ENCODE peak calls at places on chromosomes 6 and 20, in four cellular contexts. P, O, W and A are unnamed samples.

GRCh38 chr6:146547889-146548288 is 4.3 kb downstream of the RAB32 start:
- DNase-seq in P (no peak), O (no peak), W (no peak), A (no peak)

GRCh38 chr20:32168184-32168910 is 39.2 kb downstream of the PLAGL2 start:
- DNase-seq in P (peak; percentile 80), O (no peak), W (no peak), A (peak; percentile 14)

GRCh38 chr6:27237089-27237723 is 10.3 kb upstream of the PRSS16 start:
- DNase-seq in P (peak; percentile 87), O (no peak), W (peak; percentile 87), A (peak; percentile 46)

GRCh38 chr6:93079061-93079460 is 340.3 kb downstream of the EPHA7 start:
- DNase-seq in P (no peak), O (no peak), W (no peak), A (peak; percentile 72)

GRCh38 chr20:1809611-1810510 is 85.3 kb upstream of the SIRPA start:
- DNase-seq in P (peak; percentile 37), O (no peak), W (no peak), A (no peak)

GRCh38 chr20:6769953-6770831 is 2.7 kb downstream of the BMP2 start:
- DNase-seq in P (peak; percentile 87), O (no peak), W (peak; percentile 73), A (no peak)

GRCh38 chr6:3117912-3118352 is 579 bp upstream of the BPHL start:
- DNase-seq in P (no peak), O (no peak), W (no peak), A (no peak)

GRCh38 chr6:73085362-73085975 is 139.8 kb downstream of the KHDC1L start:
- DNase-seq in P (peak; percentile 51), O (no peak), W (peak; percentile 50), A (no peak)

GRCh38 chr20:20455945-20456344 is 88.0 kb downstream of the INSM1 start:
- DNase-seq in P (no peak), O (no peak), W (no peak), A (no peak)

GRCh38 chr6:33976425-33977360 is 169.2 kb downstream of the GRM4 start:
- DNase-seq in P (peak; percentile 43), O (no peak), W (no peak), A (peak; percentile 1)

GRCh38 chr6:132919028-132919427 is 104.7 kb downstream of the RPS12 start:
- DNase-seq in P (no peak), O (no peak), W (no peak), A (no peak)

GRCh38 chr20:59146801-59147118 is 16.9 kb upstream of the ZNF831 start:
- DNase-seq in P (no peak), O (no peak), W (no peak), A (no peak)

GRCh38 chr6:167244991-167245390 is 46.1 kb upstream of the UNC93A start:
- DNase-seq in P (peak; percentile 63), O (no peak), W (no peak), A (peak; percentile 10)

GRCh38 chr20:44805991-44806729 is 4.2 kb downstream of the RIMS4 start:
- DNase-seq in P (peak; percentile 87), O (no peak), W (peak; percentile 82), A (peak; percentile 29)

GRCh38 chr20:51481311-51481997 is 61.1 kb downstream of the NFATC2 start:
- DNase-seq in P (no peak), O (peak; percentile 49), W (no peak), A (no peak)

GRCh38 chr20:4666001-4666470 is 55.7 kb upstream of the PRND start:
- DNase-seq in P (no peak), O (peak; percentile 35), W (no peak), A (no peak)

GRCh38 chr6:37516076-37516919 is 16.6 kb upstream of the CCDC167 start:
- DNase-seq in P (peak; percentile 76), O (peak; percentile 88), W (no peak), A (peak; percentile 74)

GRCh38 chr6:7108196-7108963 is 619 bp downstream of the RREB1 start:
- DNase-seq in P (peak; percentile 85), O (peak; percentile 32), W (peak; percentile 68), A (peak; percentile 25)

GRCh38 chr6:31473780-31474725 is 23.9 kb upstream of the MICB start:
- DNase-seq in P (peak; percentile 24), O (no peak), W (peak; percentile 32), A (no peak)

GRCh38 chr6:148493374-148493773 is 150.7 kb downstream of the SASH1 start:
- DNase-seq in P (no peak), O (no peak), W (no peak), A (no peak)

GRCh38 chr20:31633339-31633914 is 4.3 kb upstream of the COX4I2 start:
- DNase-seq in P (no peak), O (no peak), W (no peak), A (no peak)

GRCh38 chr20:12173333-12173732 is 255.6 kb downstream of the BTBD3 start:
- DNase-seq in P (no peak), O (no peak), W (no peak), A (no peak)

GRCh38 chr6:28606424-28607391 is 81.0 kb downstream of the GPX5 start:
- DNase-seq in P (peak; percentile 91), O (no peak), W (peak; percentile 84), A (peak; percentile 88)

GRCh38 chr20:1434571-1435336 is 31.9 kb downstream of the NSFL1C start:
- DNase-seq in P (no peak), O (peak; percentile 41), W (no peak), A (no peak)

DNA sequence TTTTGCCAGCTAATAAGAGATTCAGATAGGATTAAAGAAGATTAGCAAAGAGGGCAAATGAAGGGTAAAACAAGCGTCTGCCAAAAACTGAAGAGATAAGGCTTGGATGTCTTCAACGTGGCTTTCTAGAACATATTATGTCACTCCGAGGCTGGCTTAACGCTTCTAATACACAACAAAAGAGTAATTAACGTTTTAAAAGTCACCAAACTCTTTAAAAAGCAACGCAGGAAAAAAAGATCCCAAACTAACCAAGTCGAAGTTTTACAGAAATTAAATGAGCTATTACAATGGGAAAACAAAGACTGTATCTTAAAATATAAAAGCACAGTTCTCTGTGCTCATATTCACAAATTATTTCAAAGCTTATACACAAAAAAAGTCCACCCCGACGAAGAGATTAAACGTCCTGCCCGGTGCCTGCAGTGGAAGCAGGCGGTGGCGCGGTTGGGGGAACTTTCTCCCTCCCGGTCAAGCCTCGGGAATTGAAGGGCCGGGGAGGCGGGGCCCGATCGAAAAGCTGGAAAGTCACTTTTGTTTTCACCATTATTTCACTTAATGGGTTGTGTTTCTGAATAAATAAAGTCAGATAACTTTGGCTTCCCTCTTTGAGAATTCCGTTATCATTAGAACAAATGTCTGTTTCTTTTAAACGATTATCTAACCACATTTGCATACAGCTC is 1.2 kb downstream of the MAK start:
- DNase-seq in P (peak; percentile 78), O (no peak), W (no peak), A (peak; percentile 75)
- H3K4me3 ChIP-seq in P (peak overlapping the region; percentile 83), O (peak overlapping the region; percentile 27), W (peak overlapping the region; percentile 81), A (peak overlapping the region; percentile 56)

DNA sequence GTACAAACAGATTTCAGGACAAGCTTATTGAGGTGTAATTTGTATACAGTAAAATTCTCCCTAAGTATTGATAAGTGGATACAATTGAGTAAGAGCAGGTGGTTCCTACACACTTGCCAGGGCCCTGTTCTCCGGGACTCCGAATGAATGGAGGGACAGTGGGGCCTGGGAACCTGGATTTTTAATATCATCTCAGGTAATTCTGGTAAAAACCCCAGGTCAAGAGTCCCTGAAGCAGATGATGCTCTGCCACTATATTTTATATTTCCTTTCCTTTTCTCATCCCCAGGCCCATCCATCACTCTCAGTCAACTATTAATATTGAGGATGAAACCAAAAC is 104.9 kb downstream of the FYN start:
- DNase-seq in P (no peak), O (no peak), W (no peak), A (no peak)
- H3K4me1 ChIP-seq in P (peaks cover 22% of the 10 kb centered on the region), O (peaks cover 91% of the 10 kb centered on the region), W (peaks cover 14% of the 10 kb centered on the region), A (no peaks in the 10 kb centered on the region)

DNA sequence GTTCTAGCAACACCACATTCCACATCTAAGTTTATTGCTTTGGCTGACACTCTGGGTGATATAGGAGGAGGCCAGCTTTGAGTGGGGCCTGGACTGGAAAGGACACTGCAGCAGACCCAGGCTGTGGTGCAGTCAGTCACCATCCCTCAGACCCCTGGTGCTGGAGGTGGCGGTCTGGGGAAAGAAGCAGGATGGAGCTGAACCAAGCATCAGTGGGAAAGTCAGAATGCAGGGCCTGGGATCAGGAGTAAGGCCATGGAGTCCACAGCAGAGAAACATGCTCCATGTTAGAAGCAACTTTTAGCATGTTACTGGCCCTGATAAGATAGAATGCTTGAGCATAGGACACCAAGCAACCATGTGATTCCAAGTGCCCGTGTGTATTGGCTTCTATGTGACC is 5.9 kb downstream of the HLA-A start:
- DNase-seq in P (no peak), O (no peak), W (no peak), A (no peak)
- H3K36me3 ChIP-seq in P (no peaks in the 10 kb centered on the region), O (peaks cover 37% of the 10 kb centered on the region), W (peaks cover 3% of the 10 kb centered on the region), A (no peaks in the 10 kb centered on the region)

GRCh38 chr6:118815495-118815894 is 78.5 kb upstream of the ASF1A start:
- DNase-seq in P (no peak), O (no peak), W (no peak), A (no peak)
- H3K4me3 ChIP-seq in P (no peak overlapping the region), O (no peak overlapping the region), W (no peak overlapping the region), A (no peak overlapping the region)

DNA sequence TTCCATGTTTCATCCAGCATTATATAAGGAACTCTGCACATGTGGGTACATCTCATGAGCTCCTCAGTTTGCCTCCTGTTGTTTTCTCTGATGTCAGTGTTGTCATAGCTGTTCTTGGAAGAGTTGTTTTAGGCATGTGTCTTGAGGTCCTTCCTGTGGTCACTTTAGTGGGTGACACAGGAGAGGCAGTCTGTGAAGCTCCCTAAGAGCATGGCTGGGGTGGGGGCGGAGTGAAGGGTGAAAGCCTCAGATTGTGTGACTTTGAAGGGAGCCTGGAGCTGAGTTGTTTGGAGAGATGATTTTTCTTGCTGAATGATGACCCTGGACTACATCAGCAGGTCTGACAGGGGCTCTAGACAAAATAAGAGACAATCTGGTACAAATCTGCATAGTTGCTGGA is 37.7 kb downstream of the PPP1R14C start:
- DNase-seq in P (no peak), O (no peak), W (no peak), A (no peak)
- H3K4me1 ChIP-seq in P (no peaks in the 10 kb centered on the region), O (no peaks in the 10 kb centered on the region), W (no peaks in the 10 kb centered on the region), A (no peaks in the 10 kb centered on the region)

GRCh38 chr6:160040527-160041264 is 71.8 kb downstream of the IGF2R start:
- DNase-seq in P (peak; percentile 38), O (no peak), W (no peak), A (no peak)

GRCh38 chr6:160042788-160043301 is 74.0 kb downstream of the IGF2R start:
- DNase-seq in P (no peak), O (no peak), W (no peak), A (no peak)

GRCh38 chr6:160043784-160044183 is 74.9 kb downstream of the IGF2R start:
- DNase-seq in P (no peak), O (no peak), W (no peak), A (no peak)

GRCh38 chr6:160041608-160042007 is 72.7 kb downstream of the IGF2R start:
- DNase-seq in P (peak; percentile 24), O (no peak), W (no peak), A (no peak)

DNA sequence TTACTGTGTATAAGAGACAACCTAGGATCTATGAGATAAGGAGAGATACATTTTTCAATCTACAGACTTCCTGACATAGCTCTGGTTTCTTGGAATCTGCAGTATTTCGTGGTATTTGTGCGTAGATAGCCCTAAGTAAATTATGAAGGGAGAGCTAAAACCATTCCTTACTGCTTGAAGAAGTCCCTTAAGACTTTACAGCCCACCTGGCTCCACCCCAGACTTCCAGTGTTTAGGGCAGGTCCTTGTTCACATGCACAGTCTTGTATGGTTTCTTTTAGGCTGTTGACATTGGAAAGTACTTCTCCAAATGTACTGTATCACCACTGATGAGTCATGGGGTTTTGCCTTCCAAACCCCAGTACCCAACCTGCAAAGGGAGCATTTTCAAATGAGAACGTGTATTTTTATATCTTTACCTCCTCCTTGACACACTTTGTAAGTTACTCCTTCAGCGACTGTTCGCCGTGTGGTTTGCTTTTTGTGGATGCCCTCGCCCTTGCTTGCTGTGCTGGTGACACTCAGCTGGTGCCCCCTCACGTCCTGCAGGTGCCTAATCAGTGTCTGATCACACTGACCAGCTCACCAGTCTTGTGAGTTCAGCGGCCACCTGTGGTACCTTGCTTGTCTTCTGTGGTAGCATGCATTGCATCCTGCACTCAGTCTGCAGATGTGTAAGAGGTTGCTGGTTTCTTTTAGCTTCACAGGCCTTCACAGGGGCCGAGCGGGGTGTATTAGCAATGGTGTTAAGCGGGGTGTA is 73.3 kb downstream of the IGF2R start:
- DNase-seq in P (peak; percentile 24), O (no peak), W (no peak), A (no peak)
- H3K36me3 ChIP-seq in P (peaks cover 91% of the 10 kb centered on the region), O (peaks cover 67% of the 10 kb centered on the region), W (peaks cover 63% of the 10 kb centered on the region), A (peaks cover 54% of the 10 kb centered on the region)